ENCODE peak calls at places on chromosomes 7 and 10, in six cellular contexts. One of them, this sample, is unnamed.

GRCh38 chr10:5546891-5547683 is 22.3 kb downstream of the CALML3 start:
- DNase-seq in T-helper 1 cell: no peak
- DNase-seq in Caco-2: no peak
- DNase-seq in left cardiac atrium: peak
- DNase-seq in chondrocyte: peak
- DNase-seq in naive B cell: no peak
- DNase-seq in this sample: no peak

GRCh38 chr7:111855842-111856227 is 293.5 kb upstream of the IMMP2L start:
- DNase-seq in Caco-2: peak
- DNase-seq in naive B cell: no peak
- DNase-seq in chondrocyte: no peak
- DNase-seq in left cardiac atrium: no peak
- DNase-seq in T-helper 1 cell: no peak
- DNase-seq in this sample: no peak

GRCh38 chr7:91287685-91288084 is 23.5 kb downstream of the FZD1 start:
- DNase-seq in chondrocyte: no peak
- DNase-seq in Caco-2: no peak
- DNase-seq in left cardiac atrium: no peak
- DNase-seq in T-helper 1 cell: no peak
- DNase-seq in naive B cell: no peak
- DNase-seq in this sample: no peak

GRCh38 chr10:52455095-52455494 is 141.0 kb downstream of the DKK1 start:
- DNase-seq in left cardiac atrium: no peak
- DNase-seq in T-helper 1 cell: no peak
- DNase-seq in naive B cell: no peak
- DNase-seq in Caco-2: peak
- DNase-seq in chondrocyte: no peak
- DNase-seq in this sample: no peak

GRCh38 chr10:35058134-35058533 is 32.0 kb downstream of the CUL2 start:
- DNase-seq in left cardiac atrium: no peak
- DNase-seq in T-helper 1 cell: no peak
- DNase-seq in naive B cell: no peak
- DNase-seq in chondrocyte: no peak
- DNase-seq in Caco-2: no peak
- DNase-seq in this sample: no peak

GRCh38 chr10:6201511-6201975 is 1.2 kb upstream of the PFKFB3 start:
- DNase-seq in T-helper 1 cell: peak
- DNase-seq in naive B cell: peak
- DNase-seq in chondrocyte: no peak
- DNase-seq in left cardiac atrium: peak
- DNase-seq in Caco-2: peak
- DNase-seq in this sample: peak

GRCh38 chr10:86365346-86366032 is 1.1 kb downstream of the GRID1 start:
- DNase-seq in naive B cell: no peak
- DNase-seq in T-helper 1 cell: no peak
- DNase-seq in Caco-2: no peak
- DNase-seq in chondrocyte: peak
- DNase-seq in left cardiac atrium: no peak
- DNase-seq in this sample: no peak

GRCh38 chr7:129381710-129382484 is 52.3 kb upstream of the STRIP2 start:
- DNase-seq in naive B cell: no peak
- DNase-seq in Caco-2: no peak
- DNase-seq in left cardiac atrium: no peak
- DNase-seq in T-helper 1 cell: no peak
- DNase-seq in chondrocyte: no peak
- DNase-seq in this sample: no peak

GRCh38 chr7:22846961-22847360 is 24.3 kb upstream of the TOMM7 start:
- DNase-seq in naive B cell: no peak
- DNase-seq in chondrocyte: no peak
- DNase-seq in left cardiac atrium: no peak
- DNase-seq in T-helper 1 cell: no peak
- DNase-seq in Caco-2: no peak
- DNase-seq in this sample: no peak

GRCh38 chr7:101614098-101614938 is 14.8 kb downstream of the MYL10 start:
- DNase-seq in naive B cell: no peak
- DNase-seq in Caco-2: no peak
- DNase-seq in T-helper 1 cell: no peak
- DNase-seq in chondrocyte: no peak
- DNase-seq in left cardiac atrium: no peak
- DNase-seq in this sample: no peak

GRCh38 chr7:112001089-112001826 is 204.9 kb downstream of the DOCK4 start:
- DNase-seq in Caco-2: no peak
- DNase-seq in naive B cell: no peak
- DNase-seq in chondrocyte: no peak
- DNase-seq in T-helper 1 cell: no peak
- DNase-seq in left cardiac atrium: no peak
- DNase-seq in this sample: no peak

GRCh38 chr7:42155836-42156540 is 81.0 kb downstream of the GLI3 start:
- DNase-seq in T-helper 1 cell: no peak
- DNase-seq in left cardiac atrium: no peak
- DNase-seq in Caco-2: no peak
- DNase-seq in naive B cell: no peak
- DNase-seq in chondrocyte: no peak
- DNase-seq in this sample: no peak

GRCh38 chr7:149844445-149844844 is 6.3 kb downstream of the ZNF862 start:
- DNase-seq in Caco-2: no peak
- DNase-seq in naive B cell: no peak
- DNase-seq in T-helper 1 cell: no peak
- DNase-seq in chondrocyte: no peak
- DNase-seq in left cardiac atrium: no peak
- DNase-seq in this sample: no peak

GRCh38 chr10:9833871-9834454 is 1183.7 kb upstream of the CELF2 start:
- DNase-seq in left cardiac atrium: no peak
- DNase-seq in naive B cell: no peak
- DNase-seq in Caco-2: no peak
- DNase-seq in T-helper 1 cell: no peak
- DNase-seq in chondrocyte: no peak
- DNase-seq in this sample: no peak

GRCh38 chr7:16727736-16728135 is 25.8 kb upstream of the TSPAN13 start:
- DNase-seq in Caco-2: no peak
- DNase-seq in T-helper 1 cell: no peak
- DNase-seq in left cardiac atrium: no peak
- DNase-seq in naive B cell: no peak
- DNase-seq in chondrocyte: no peak
- DNase-seq in this sample: no peak

GRCh38 chr10:97328646-97329453 is 5.7 kb downstream of the FRAT2 start:
- DNase-seq in chondrocyte: no peak
- DNase-seq in T-helper 1 cell: no peak
- DNase-seq in Caco-2: no peak
- DNase-seq in left cardiac atrium: no peak
- DNase-seq in naive B cell: no peak
- DNase-seq in this sample: peak

GRCh38 chr7:30893357-30893756 is 18.3 kb upstream of the AQP1 start:
- DNase-seq in naive B cell: no peak
- DNase-seq in left cardiac atrium: peak
- DNase-seq in T-helper 1 cell: no peak
- DNase-seq in Caco-2: no peak
- DNase-seq in chondrocyte: no peak
- DNase-seq in this sample: no peak

GRCh38 chr7:65475734-65476319 is 102.2 kb downstream of the ZNF92 start:
- DNase-seq in Caco-2: no peak
- DNase-seq in naive B cell: peak
- DNase-seq in T-helper 1 cell: no peak
- DNase-seq in chondrocyte: no peak
- DNase-seq in left cardiac atrium: no peak
- DNase-seq in this sample: no peak

GRCh38 chr10:27794157-27794556 is 48.5 kb upstream of the MKX start:
- DNase-seq in Caco-2: peak
- DNase-seq in chondrocyte: no peak
- DNase-seq in naive B cell: no peak
- DNase-seq in T-helper 1 cell: no peak
- DNase-seq in left cardiac atrium: no peak
- DNase-seq in this sample: no peak

GRCh38 chr7:156496491-156497264 is 143.9 kb upstream of the RNF32 start:
- DNase-seq in Caco-2: no peak
- DNase-seq in left cardiac atrium: no peak
- DNase-seq in chondrocyte: no peak
- DNase-seq in T-helper 1 cell: no peak
- DNase-seq in naive B cell: no peak
- DNase-seq in this sample: peak

GRCh38 chr10:124390788-124391187 is 27.9 kb downstream of the OAT start:
- DNase-seq in naive B cell: no peak
- DNase-seq in Caco-2: no peak
- DNase-seq in left cardiac atrium: no peak
- DNase-seq in T-helper 1 cell: no peak
- DNase-seq in chondrocyte: no peak
- DNase-seq in this sample: no peak

GRCh38 chr10:80274396-80275134 is 14.9 kb downstream of the MAT1A start:
- DNase-seq in naive B cell: no peak
- DNase-seq in T-helper 1 cell: no peak
- DNase-seq in chondrocyte: no peak
- DNase-seq in left cardiac atrium: no peak
- DNase-seq in Caco-2: no peak
- DNase-seq in this sample: no peak

GRCh38 chr10:76337641-76338040 is 906.2 kb downstream of the LRMDA start:
- DNase-seq in left cardiac atrium: no peak
- DNase-seq in chondrocyte: no peak
- DNase-seq in naive B cell: no peak
- DNase-seq in Caco-2: no peak
- DNase-seq in T-helper 1 cell: no peak
- DNase-seq in this sample: no peak

GRCh38 chr7:79377097-79377496 is 76.4 kb downstream of the MAGI2 start:
- DNase-seq in Caco-2: no peak
- DNase-seq in T-helper 1 cell: no peak
- DNase-seq in left cardiac atrium: no peak
- DNase-seq in chondrocyte: no peak
- DNase-seq in naive B cell: no peak
- DNase-seq in this sample: no peak

GRCh38 chr7:157670490-157671357 is 333.9 kb downstream of the DNAJB6 start:
- DNase-seq in T-helper 1 cell: no peak
- DNase-seq in Caco-2: no peak
- DNase-seq in naive B cell: no peak
- DNase-seq in left cardiac atrium: no peak
- DNase-seq in chondrocyte: no peak
- DNase-seq in this sample: no peak

GRCh38 chr7:2068693-2069471 is 163.9 kb downstream of the MAD1L1 start:
- DNase-seq in left cardiac atrium: no peak
- DNase-seq in T-helper 1 cell: no peak
- DNase-seq in naive B cell: no peak
- DNase-seq in chondrocyte: no peak
- DNase-seq in Caco-2: no peak
- DNase-seq in this sample: peak

GRCh38 chr7:95490366-95490765 is 4.6 kb downstream of the ASB4 start:
- DNase-seq in chondrocyte: no peak
- DNase-seq in Caco-2: no peak
- DNase-seq in left cardiac atrium: no peak
- DNase-seq in naive B cell: no peak
- DNase-seq in T-helper 1 cell: no peak
- DNase-seq in this sample: no peak

GRCh38 chr10:101032637-101033201 is 1.7 kb downstream of the SFXN3 start:
- DNase-seq in naive B cell: no peak
- DNase-seq in T-helper 1 cell: no peak
- DNase-seq in chondrocyte: no peak
- DNase-seq in Caco-2: no peak
- DNase-seq in left cardiac atrium: peak
- DNase-seq in this sample: no peak